ENCODE peak calls at places on chromosomes 11 and 22, in five cellular contexts. R, M, S, Z and N are unnamed samples.

GRCh38 chr22:36162127-36163034 is 1.8 kb upstream of the APOL3 start:
- DNase-seq in M (no peak), Z (peak), S (no peak), R (no peak), N (no peak)

GRCh38 chr11:17508306-17508705 is 31.7 kb upstream of the ABCC8 start:
- DNase-seq in S (no peak), M (no peak), Z (no peak), R (no peak), N (no peak)

GRCh38 chr11:119638851-119639250 is 90.1 kb downstream of the NECTIN1 start:
- DNase-seq in S (no peak), R (no peak), M (no peak), Z (no peak), N (no peak)

GRCh38 chr22:20567993-20568417 is 60.6 kb downstream of the MED15 start:
- DNase-seq in R (no peak), Z (no peak), M (no peak), S (no peak), N (no peak)

GRCh38 chr11:17613983-17614382 is 66.9 kb downstream of the OTOG start:
- DNase-seq in Z (no peak), M (no peak), R (no peak), S (no peak), N (no peak)

GRCh38 chr11:26741036-26741435 is 19.2 kb upstream of the SLC5A12 start:
- DNase-seq in M (no peak), Z (no peak), R (no peak), S (no peak), N (no peak)

GRCh38 chr11:131624526-131624925 is 254.1 kb downstream of the NTM start:
- DNase-seq in Z (no peak), S (no peak), M (no peak), R (no peak), N (no peak)

GRCh38 chr11:1153105-1153950 is 4.4 kb upstream of the MUC5AC start:
- DNase-seq in R (peak), S (peak), Z (no peak), M (no peak), N (no peak)

GRCh38 chr11:35539256-35539655 is 13.8 kb upstream of the PAMR1 start:
- DNase-seq in Z (no peak), S (no peak), R (no peak), M (no peak), N (no peak)

GRCh38 chr11:62931501-62932278 is 10.5 kb upstream of the CHRM1 start:
- DNase-seq in R (no peak), Z (no peak), M (no peak), S (no peak), N (no peak)

GRCh38 chr22:31343235-31344191 is 2.6 kb downstream of the PATZ1 start:
- DNase-seq in R (no peak), Z (no peak), S (no peak), M (no peak), N (peak)

GRCh38 chr11:23359297-23359696 is 499.0 kb upstream of the CCDC179 start:
- DNase-seq in M (no peak), S (peak), R (no peak), Z (no peak), N (no peak)

GRCh38 chr11:33723238-33723881 is 12.9 kb downstream of the CD59 start:
- DNase-seq in Z (no peak), S (no peak), R (peak), M (peak), N (no peak)

GRCh38 chr11:60838132-60838531 is 3.8 kb upstream of the CCDC86 start:
- DNase-seq in S (peak), M (peak), R (no peak), Z (no peak), N (no peak)

GRCh38 chr22:35380013-35380412 is 883 bp upstream of the HMOX1 start:
- DNase-seq in Z (no peak), S (no peak), R (no peak), M (no peak), N (no peak)

GRCh38 chr11:96622026-96622634 is 232.3 kb downstream of the JRKL start:
- DNase-seq in Z (no peak), S (no peak), M (no peak), R (no peak), N (no peak)

GRCh38 chr22:43848366-43849171 is 13.7 kb downstream of the SULT4A1 start:
- DNase-seq in M (no peak), R (no peak), S (no peak), Z (no peak), N (no peak)

GRCh38 chr11:23233075-23233474 is 372.8 kb upstream of the CCDC179 start:
- DNase-seq in M (no peak), R (no peak), S (no peak), Z (no peak), N (no peak)

GRCh38 chr11:122743949-122744876 is 88.7 kb downstream of the UBASH3B start:
- DNase-seq in M (no peak), Z (peak), R (no peak), S (no peak), N (no peak)

GRCh38 chr11:57287884-57288283 is 36.9 kb downstream of the TNKS1BP1 start:
- DNase-seq in R (no peak), Z (no peak), M (no peak), S (no peak), N (no peak)

GRCh38 chr11:114279778-114280532 is 16.2 kb upstream of the NNMT start:
- DNase-seq in Z (no peak), S (no peak), R (no peak), M (no peak), N (no peak)

DNA sequence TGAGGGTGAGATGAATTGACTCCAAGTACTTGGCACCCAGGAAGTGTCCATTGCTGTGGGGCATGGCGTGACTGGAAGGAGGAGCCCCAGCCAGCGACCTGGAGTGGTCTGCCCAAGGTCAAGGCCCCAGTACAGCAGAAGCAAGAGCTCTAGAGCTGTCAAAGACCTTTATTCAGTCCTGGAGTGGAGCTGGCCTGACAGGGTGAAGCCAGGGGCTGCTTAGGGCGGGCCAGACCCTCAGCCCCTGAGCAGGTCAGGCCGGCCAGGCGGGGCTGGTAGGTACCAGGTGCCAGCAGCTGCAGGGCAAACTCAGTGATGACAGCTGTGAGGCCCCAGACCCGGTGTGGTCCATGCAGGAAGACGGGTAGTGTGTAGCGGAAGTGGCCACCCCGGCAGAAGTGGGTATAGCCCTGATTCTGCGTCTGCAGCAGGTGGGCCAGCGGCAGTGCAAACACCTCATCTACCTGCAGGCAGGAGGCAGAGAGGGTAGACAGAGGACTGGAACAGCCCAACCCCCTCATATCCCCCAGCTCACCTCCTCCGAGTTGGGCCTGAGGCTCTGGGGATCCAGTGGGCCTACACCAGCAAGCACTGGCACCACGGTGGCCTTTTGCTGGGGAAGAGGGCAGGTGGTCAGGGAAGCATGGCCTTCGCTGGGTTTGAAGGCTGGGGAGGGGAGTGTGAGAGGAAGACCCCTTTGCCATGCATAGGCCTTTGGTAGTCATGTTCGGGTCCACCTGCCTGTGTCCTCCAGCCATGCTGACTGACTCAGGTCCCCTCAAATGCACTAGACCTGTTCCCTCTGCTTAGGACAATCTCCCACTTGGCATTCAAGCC is 1.7 kb downstream of the NUDT8 start:
- DNase-seq in Z (no peak), M (no peak), R (no peak), S (no peak), N (no peak)
- TF ChIP-seq HDAC2 in Z (no peak), M (no peak), R (no peak), S (no peak), N (no peak)

DNA sequence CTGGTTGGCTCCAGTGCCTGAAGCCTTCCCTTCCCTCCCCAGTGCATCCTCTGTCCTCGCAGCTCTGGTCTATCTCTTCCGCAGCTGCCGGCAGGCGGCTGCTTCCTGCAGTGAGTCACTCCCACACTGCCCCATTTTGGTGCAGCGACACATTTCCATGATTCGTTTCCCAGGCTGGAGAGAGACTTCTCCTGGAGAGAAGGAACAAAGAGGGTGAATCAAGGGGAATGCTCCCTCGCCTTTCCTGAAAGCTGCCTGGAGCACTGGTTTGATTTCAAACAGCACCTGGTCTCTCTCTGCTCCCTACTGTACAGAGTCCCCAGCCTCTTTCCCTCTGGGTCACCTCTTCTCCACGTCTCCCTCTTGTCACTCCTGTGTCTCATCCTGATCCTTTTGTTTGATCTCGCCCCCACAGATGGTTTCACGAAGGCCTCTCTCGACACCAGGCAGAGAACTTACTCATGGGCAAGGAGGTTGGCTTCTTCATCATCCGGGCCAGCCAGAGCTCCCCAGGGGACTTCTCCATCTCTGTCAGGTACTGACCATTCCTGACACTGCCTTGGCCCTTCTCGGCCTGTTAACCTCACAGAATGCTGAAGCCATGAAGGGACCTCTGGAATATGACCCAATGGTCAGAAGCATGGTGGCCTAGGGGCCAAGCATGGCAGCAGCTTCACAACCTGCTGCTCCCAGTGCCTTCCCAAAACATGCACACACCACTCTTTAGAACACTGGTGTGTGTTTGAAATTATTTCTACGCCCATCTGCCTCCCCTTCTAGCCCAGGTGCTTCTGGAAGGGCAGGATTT is at the start of gene TMA7B:
- DNase-seq in M (peak), Z (no peak), S (no peak), R (peak), N (no peak)
- TF ChIP-seq HDAC2 in M (no peak), Z (no peak), S (no peak), R (no peak), N (no peak)

DNA sequence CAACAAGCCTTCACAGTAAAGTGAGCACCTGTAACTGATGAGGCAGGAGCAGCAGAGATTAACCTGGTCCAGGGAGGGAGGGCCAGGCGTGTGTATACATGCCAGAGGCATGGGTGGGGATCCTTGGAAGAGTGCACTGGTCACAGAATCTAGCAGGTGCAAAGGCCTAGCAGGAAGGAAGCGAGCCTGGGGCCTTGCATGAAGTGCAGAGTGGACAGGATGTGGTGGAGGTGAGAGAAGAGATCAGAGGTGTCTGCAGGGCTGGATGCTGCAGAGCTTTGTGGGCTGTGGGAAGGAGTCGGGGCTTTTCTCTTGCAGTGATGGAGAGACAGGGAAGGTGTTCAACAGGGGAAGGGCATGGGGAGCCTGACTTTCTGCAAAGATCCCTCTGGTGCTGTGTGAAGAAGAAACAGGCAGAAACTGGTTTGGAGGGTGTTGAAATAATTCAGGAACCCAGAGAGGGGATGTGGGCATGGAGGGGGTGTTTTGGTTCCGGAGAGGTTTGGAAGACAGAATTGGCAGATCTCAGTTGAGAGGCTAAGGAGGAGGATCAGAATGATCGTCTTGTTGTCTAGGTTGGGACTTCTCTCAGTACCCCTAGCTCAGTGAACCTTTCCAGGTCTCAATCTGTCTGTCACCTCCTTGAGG is 2.6 kb upstream of the TPST2 start:
- DNase-seq in S (no peak), M (no peak), R (no peak), Z (peak), N (no peak)
- TF ChIP-seq HDAC2 in S (no peak), M (no peak), R (no peak), Z (no peak), N (no peak)

GRCh38 chr22:46881373-46882118 is 119.1 kb downstream of the TBC1D22A start:
- DNase-seq in Z (no peak), R (no peak), M (no peak), S (no peak), N (no peak)
- TF ChIP-seq HDAC2 in Z (no peak), R (no peak), M (no peak), S (no peak), N (no peak)

DNA sequence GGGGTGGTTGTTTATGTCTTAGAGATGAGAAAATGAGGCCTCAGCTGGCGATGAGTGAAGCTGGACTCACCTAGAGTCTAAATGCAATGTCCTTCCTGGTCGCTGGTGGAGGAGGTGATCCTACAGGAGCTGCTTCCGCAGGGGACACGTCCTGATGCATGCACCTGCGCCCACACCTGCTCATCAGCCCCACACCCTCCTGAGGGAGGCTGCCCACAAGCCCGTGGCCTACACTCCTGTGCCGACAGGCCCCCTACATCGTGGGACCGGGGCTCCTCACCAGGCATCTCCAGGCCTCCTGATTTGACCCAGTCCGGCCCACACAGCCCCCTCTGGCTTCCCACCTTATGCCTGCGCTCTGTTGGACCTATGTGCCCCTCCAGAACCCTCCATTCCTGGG is 857.2 kb downstream of the TBC1D22A start:
- DNase-seq in S (no peak), R (no peak), Z (no peak), M (no peak), N (no peak)
- TF ChIP-seq HDAC2 in S (no peak), R (no peak), Z (no peak), M (no peak), N (no peak)

DNA sequence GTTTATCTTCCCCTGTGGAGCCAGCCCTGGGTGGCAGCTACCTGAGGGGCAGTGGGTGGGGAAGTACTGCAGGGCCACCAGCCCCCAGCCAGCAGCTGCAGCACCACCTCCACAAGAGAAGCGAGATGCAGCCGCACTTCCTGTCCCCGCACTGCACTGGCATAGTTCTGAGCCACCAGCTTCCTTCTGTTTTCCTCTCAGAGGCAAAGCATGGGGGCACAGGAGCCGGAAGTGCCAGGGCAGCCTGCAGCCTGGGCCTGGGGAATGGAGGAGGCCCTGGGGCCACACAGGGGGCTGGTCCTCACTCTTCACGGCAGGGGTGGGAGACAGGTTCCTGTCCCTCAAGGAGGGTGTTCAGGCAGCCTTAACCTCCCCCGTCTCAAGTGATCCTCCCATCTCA is 11.9 kb upstream of the SH3BP1 start:
- DNase-seq in R (no peak), S (no peak), M (no peak), Z (no peak), N (no peak)
- TF ChIP-seq HDAC2 in R (no peak), S (no peak), M (no peak), Z (no peak), N (no peak)

GRCh38 chr11:134101292-134101691 is 32.4 kb downstream of the JAM3 start:
- DNase-seq in Z (no peak), S (no peak), R (no peak), M (no peak), N (no peak)
- TF ChIP-seq HDAC2 in Z (no peak), S (no peak), R (no peak), M (no peak), N (no peak)

GRCh38 chr22:37891926-37892325 is 14.2 kb upstream of the MICALL1 start:
- DNase-seq in Z (no peak), R (no peak), M (no peak), S (no peak), N (no peak)

GRCh38 chr22:37892566-37893338 is 13.3 kb upstream of the MICALL1 start:
- DNase-seq in M (no peak), S (no peak), Z (no peak), R (no peak), N (no peak)

GRCh38 chr22:37884420-37884819 is 21.7 kb upstream of the MICALL1 start:
- DNase-seq in M (no peak), R (no peak), Z (no peak), S (no peak), N (no peak)

GRCh38 chr22:37893583-37893983 is 12.5 kb upstream of the MICALL1 start:
- DNase-seq in Z (no peak), S (peak), R (no peak), M (no peak), N (no peak)

DNA sequence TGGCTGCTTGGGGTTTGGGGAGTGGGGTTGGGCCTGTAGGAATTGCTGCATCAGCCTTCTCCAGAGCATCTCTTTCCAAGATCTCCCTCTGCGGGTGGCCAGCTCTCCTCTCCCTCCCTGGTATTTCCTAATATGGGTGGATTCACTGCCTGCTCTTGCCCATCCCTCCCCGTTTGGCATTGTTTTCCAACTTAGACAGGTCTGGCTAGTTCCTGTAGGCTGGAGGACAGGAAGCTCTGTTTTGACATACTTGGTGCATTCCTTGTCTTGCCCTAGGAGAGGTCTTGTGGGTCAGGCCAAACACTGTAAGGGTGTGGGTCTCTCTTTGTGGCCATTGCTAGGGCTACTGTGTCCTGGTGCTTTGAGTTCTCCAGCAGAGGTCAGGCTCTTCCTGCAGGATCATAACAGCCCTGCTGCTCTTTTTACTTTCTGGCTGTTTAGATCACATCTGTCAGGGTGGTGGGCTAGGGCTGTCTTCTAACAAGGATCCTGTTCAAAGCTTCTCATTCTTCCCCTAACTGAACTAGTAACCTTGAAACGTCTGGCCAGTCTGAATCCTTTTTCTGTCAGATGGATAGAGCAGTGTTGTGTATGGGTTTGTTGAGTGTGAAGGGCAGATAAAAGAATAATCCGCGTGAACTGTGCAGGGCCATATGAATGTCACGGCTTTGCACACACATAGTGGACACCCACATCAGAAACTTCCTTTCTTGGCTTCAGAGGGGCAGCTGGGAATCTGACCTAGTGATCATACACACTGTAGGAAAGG is 18.3 kb upstream of the MICALL1 start:
- DNase-seq in Z (no peak), R (no peak), M (no peak), S (no peak), N (no peak)
- TF ChIP-seq HDAC2 in Z (no peak), R (no peak), M (no peak), S (no peak), N (no peak)

GRCh38 chr11:78841451-78842060 is 266.9 kb upstream of the NARS2 start:
- DNase-seq in R (no peak), Z (no peak), M (no peak), S (no peak), N (no peak)
- TF ChIP-seq HDAC2 in R (no peak), Z (no peak), M (no peak), S (no peak), N (no peak)